ENCODE peak calls at places on chromosome 9, in eight cellular contexts. One of them, this sample, is unnamed.

GRCh38 chr9:113568481-113569321 is 105.2 kb downstream of the RGS3 start:
- DNase-seq in psoas muscle: peak
- DNase-seq in uterus: no peak
- DNase-seq in cardiac muscle cell: no peak
- DNase-seq in RWPE1: no peak
- DNase-seq in dorsolateral prefrontal cortex: peak
- DNase-seq in heart left ventricle: peak
- DNase-seq in A549: no peak
- DNase-seq in this sample: peak

GRCh38 chr9:133505901-133506652 is 18.7 kb downstream of the MYMK start:
- DNase-seq in psoas muscle: peak
- DNase-seq in uterus: peak
- DNase-seq in cardiac muscle cell: peak
- DNase-seq in RWPE1: no peak
- DNase-seq in dorsolateral prefrontal cortex: no peak
- DNase-seq in heart left ventricle: peak
- DNase-seq in A549: no peak
- DNase-seq in this sample: no peak

GRCh38 chr9:14270358-14271077 is 43.4 kb downstream of the NFIB start:
- DNase-seq in psoas muscle: no peak
- DNase-seq in uterus: no peak
- DNase-seq in cardiac muscle cell: peak
- DNase-seq in RWPE1: no peak
- DNase-seq in dorsolateral prefrontal cortex: no peak
- DNase-seq in heart left ventricle: no peak
- DNase-seq in A549: no peak
- DNase-seq in this sample: no peak

GRCh38 chr9:94757158-94757557 is 30.7 kb downstream of the AOPEP start:
- DNase-seq in psoas muscle: no peak
- DNase-seq in uterus: no peak
- DNase-seq in cardiac muscle cell: peak
- DNase-seq in RWPE1: no peak
- DNase-seq in dorsolateral prefrontal cortex: no peak
- DNase-seq in heart left ventricle: no peak
- DNase-seq in A549: no peak
- DNase-seq in this sample: no peak

GRCh38 chr9:10008101-10008799 is 604.6 kb downstream of the PTPRD start:
- DNase-seq in psoas muscle: no peak
- DNase-seq in uterus: no peak
- DNase-seq in cardiac muscle cell: no peak
- DNase-seq in RWPE1: no peak
- DNase-seq in dorsolateral prefrontal cortex: no peak
- DNase-seq in heart left ventricle: no peak
- DNase-seq in A549: no peak
- DNase-seq in this sample: peak

GRCh38 chr9:121499427-121500164 is at the start of gene GGTA1:
- DNase-seq in psoas muscle: peak
- DNase-seq in uterus: peak
- DNase-seq in cardiac muscle cell: peak
- DNase-seq in RWPE1: peak
- DNase-seq in dorsolateral prefrontal cortex: peak
- DNase-seq in heart left ventricle: peak
- DNase-seq in A549: peak
- DNase-seq in this sample: peak

GRCh38 chr9:128107971-128108783 is 19.4 kb downstream of the PTGES2 start:
- DNase-seq in psoas muscle: no peak
- DNase-seq in uterus: no peak
- DNase-seq in cardiac muscle cell: no peak
- DNase-seq in RWPE1: no peak
- DNase-seq in dorsolateral prefrontal cortex: no peak
- DNase-seq in heart left ventricle: peak
- DNase-seq in A549: no peak
- DNase-seq in this sample: no peak

GRCh38 chr9:38182321-38182720 is 113.3 kb upstream of the SHB start:
- DNase-seq in psoas muscle: no peak
- DNase-seq in uterus: no peak
- DNase-seq in cardiac muscle cell: peak
- DNase-seq in RWPE1: no peak
- DNase-seq in dorsolateral prefrontal cortex: no peak
- DNase-seq in heart left ventricle: no peak
- DNase-seq in A549: no peak
- DNase-seq in this sample: peak

GRCh38 chr9:95085861-95086563 is 231.5 kb downstream of the FANCC start:
- DNase-seq in psoas muscle: no peak
- DNase-seq in uterus: no peak
- DNase-seq in cardiac muscle cell: no peak
- DNase-seq in RWPE1: no peak
- DNase-seq in dorsolateral prefrontal cortex: peak
- DNase-seq in heart left ventricle: no peak
- DNase-seq in A549: no peak
- DNase-seq in this sample: no peak

GRCh38 chr9:90539266-90539665 is 103.4 kb downstream of the DIRAS2 start:
- DNase-seq in psoas muscle: no peak
- DNase-seq in uterus: no peak
- DNase-seq in cardiac muscle cell: no peak
- DNase-seq in RWPE1: no peak
- DNase-seq in dorsolateral prefrontal cortex: no peak
- DNase-seq in heart left ventricle: no peak
- DNase-seq in A549: no peak
- DNase-seq in this sample: no peak

GRCh38 chr9:110655723-110656641 is 12.6 kb upstream of the MUSK start:
- DNase-seq in psoas muscle: peak
- DNase-seq in uterus: peak
- DNase-seq in cardiac muscle cell: peak
- DNase-seq in RWPE1: peak
- DNase-seq in dorsolateral prefrontal cortex: no peak
- DNase-seq in heart left ventricle: no peak
- DNase-seq in A549: no peak
- DNase-seq in this sample: no peak

GRCh38 chr9:90642570-90643539 is at the start of gene DIRAS2:
- DNase-seq in psoas muscle: peak
- DNase-seq in uterus: peak
- DNase-seq in cardiac muscle cell: peak
- DNase-seq in RWPE1: peak
- DNase-seq in dorsolateral prefrontal cortex: peak
- DNase-seq in heart left ventricle: peak
- DNase-seq in A549: peak
- DNase-seq in this sample: peak

GRCh38 chr9:114607671-114608524 is 3.2 kb upstream of the TMEM268 start:
- DNase-seq in psoas muscle: no peak
- DNase-seq in uterus: no peak
- DNase-seq in cardiac muscle cell: no peak
- DNase-seq in RWPE1: no peak
- DNase-seq in dorsolateral prefrontal cortex: no peak
- DNase-seq in heart left ventricle: no peak
- DNase-seq in A549: no peak
- DNase-seq in this sample: no peak

GRCh38 chr9:114606068-114606467 is 5.0 kb upstream of the TMEM268 start:
- DNase-seq in psoas muscle: no peak
- DNase-seq in uterus: no peak
- DNase-seq in cardiac muscle cell: no peak
- DNase-seq in RWPE1: no peak
- DNase-seq in dorsolateral prefrontal cortex: no peak
- DNase-seq in heart left ventricle: no peak
- DNase-seq in A549: no peak
- DNase-seq in this sample: no peak

GRCh38 chr9:114608525-114608796 is 2.6 kb upstream of the TMEM268 start:
- DNase-seq in psoas muscle: no peak
- DNase-seq in uterus: no peak
- DNase-seq in cardiac muscle cell: no peak
- DNase-seq in RWPE1: no peak
- DNase-seq in dorsolateral prefrontal cortex: no peak
- DNase-seq in heart left ventricle: no peak
- DNase-seq in A549: no peak
- DNase-seq in this sample: no peak

GRCh38 chr9:114604974-114605373 is 6.1 kb upstream of the TMEM268 start:
- DNase-seq in psoas muscle: no peak
- DNase-seq in uterus: no peak
- DNase-seq in cardiac muscle cell: no peak
- DNase-seq in RWPE1: no peak
- DNase-seq in dorsolateral prefrontal cortex: no peak
- DNase-seq in heart left ventricle: no peak
- DNase-seq in A549: no peak
- DNase-seq in this sample: no peak

GRCh38 chr9:114606597-114607207 is 4.4 kb upstream of the TMEM268 start:
- DNase-seq in psoas muscle: peak
- DNase-seq in uterus: no peak
- DNase-seq in cardiac muscle cell: peak
- DNase-seq in RWPE1: no peak
- DNase-seq in dorsolateral prefrontal cortex: no peak
- DNase-seq in heart left ventricle: no peak
- DNase-seq in A549: no peak
- DNase-seq in this sample: no peak
- H3K27ac ChIP-seq in psoas muscle: no peak
- H3K27ac ChIP-seq in uterus: no peak
- H3K27ac ChIP-seq in cardiac muscle cell: no peak
- H3K27ac ChIP-seq in RWPE1: no peak
- H3K27ac ChIP-seq in dorsolateral prefrontal cortex: no peak
- H3K27ac ChIP-seq in heart left ventricle: no peak
- H3K27ac ChIP-seq in A549: peak
- H3K27ac ChIP-seq in this sample: no peak

GRCh38 chr9:86648156-86648827 is 294.1 kb upstream of the TUT7 start:
- DNase-seq in psoas muscle: no peak
- DNase-seq in uterus: no peak
- DNase-seq in cardiac muscle cell: no peak
- DNase-seq in RWPE1: no peak
- DNase-seq in dorsolateral prefrontal cortex: no peak
- DNase-seq in heart left ventricle: no peak
- DNase-seq in A549: no peak
- DNase-seq in this sample: no peak
- H3K27ac ChIP-seq in psoas muscle: no peak
- H3K27ac ChIP-seq in uterus: no peak
- H3K27ac ChIP-seq in cardiac muscle cell: no peak
- H3K27ac ChIP-seq in RWPE1: no peak
- H3K27ac ChIP-seq in dorsolateral prefrontal cortex: no peak
- H3K27ac ChIP-seq in heart left ventricle: no peak
- H3K27ac ChIP-seq in A549: no peak
- H3K27ac ChIP-seq in this sample: no peak

DNA sequence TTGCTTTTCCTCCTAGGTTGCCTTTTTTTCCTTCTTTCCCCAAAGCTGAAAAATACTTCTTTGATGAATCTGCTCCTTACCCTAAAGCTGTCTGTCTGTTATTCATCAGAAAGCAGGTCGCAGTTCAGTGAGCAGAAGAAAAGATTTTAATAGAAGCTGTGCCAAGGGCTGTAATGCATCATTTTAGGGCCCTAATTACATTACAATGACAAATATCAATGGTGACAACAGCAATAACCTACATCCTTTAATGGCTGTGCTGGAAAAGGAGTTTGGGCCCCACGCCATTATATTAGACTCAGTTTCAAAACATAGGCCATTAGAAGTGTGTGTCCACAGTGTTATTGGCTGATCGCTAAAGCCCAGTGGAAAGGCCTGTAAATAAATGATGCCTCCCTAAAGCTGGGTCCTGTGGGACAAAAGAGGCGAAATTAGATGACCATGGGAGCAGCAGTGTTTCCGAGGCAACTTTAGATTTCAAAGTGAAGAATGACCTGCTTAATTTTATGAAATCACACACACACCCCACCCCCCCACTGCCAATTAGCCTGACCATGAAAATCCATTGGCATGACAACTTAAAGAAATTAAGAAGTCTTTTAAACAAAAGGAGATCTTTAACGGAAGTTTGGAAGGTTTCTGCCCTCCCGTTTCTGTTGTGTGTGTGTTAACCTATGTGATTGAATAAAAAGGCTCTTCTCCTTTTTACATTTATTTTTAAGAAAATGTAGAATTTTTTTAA is 38.4 kb downstream of the TLE4 start:
- DNase-seq in psoas muscle: no peak
- DNase-seq in uterus: no peak
- DNase-seq in cardiac muscle cell: no peak
- DNase-seq in RWPE1: no peak
- DNase-seq in dorsolateral prefrontal cortex: no peak
- DNase-seq in heart left ventricle: no peak
- DNase-seq in A549: no peak
- DNase-seq in this sample: no peak
- H3K27ac ChIP-seq in psoas muscle: peak
- H3K27ac ChIP-seq in uterus: no peak
- H3K27ac ChIP-seq in cardiac muscle cell: no peak
- H3K27ac ChIP-seq in RWPE1: no peak
- H3K27ac ChIP-seq in dorsolateral prefrontal cortex: no peak
- H3K27ac ChIP-seq in heart left ventricle: no peak
- H3K27ac ChIP-seq in A549: no peak
- H3K27ac ChIP-seq in this sample: peak

DNA sequence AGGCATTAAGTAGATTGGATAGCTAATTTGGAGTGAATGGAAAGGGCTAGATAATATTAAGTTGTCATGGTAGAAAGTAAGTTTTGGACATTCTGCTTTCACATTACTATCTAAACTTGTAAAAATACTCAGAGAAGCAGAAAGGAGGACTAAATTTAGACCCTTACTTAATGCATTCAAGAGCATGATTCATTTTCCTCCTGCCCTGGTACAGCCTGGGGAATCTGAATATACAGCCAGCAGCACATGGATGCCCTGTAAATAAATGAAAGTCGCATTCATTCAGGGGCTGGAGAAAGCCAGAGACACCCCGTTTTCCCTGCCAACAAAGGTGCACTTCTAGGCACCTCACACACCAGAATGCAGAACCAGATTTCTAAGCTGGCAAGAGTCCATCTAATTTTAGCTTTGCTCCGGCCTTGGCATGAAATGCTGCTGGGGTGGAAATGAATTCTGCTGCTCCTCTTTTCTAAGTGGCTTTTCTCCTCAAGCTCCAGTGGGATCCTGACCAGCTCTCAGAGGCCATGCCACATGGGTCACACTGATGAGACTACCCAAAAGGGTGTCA is 172.8 kb upstream of the KLF9 start:
- DNase-seq in psoas muscle: no peak
- DNase-seq in uterus: peak
- DNase-seq in cardiac muscle cell: peak
- DNase-seq in RWPE1: no peak
- DNase-seq in dorsolateral prefrontal cortex: no peak
- DNase-seq in heart left ventricle: no peak
- DNase-seq in A549: no peak
- DNase-seq in this sample: no peak
- H3K27ac ChIP-seq in psoas muscle: peak
- H3K27ac ChIP-seq in uterus: peak
- H3K27ac ChIP-seq in cardiac muscle cell: peak
- H3K27ac ChIP-seq in RWPE1: no peak
- H3K27ac ChIP-seq in dorsolateral prefrontal cortex: no peak
- H3K27ac ChIP-seq in heart left ventricle: peak
- H3K27ac ChIP-seq in A549: no peak
- H3K27ac ChIP-seq in this sample: no peak

This sample was measured in endodermal cell.